ENCODE peak calls at places on chromosomes 3 and 15, in seven cellular contexts. One of them, this sample, is unnamed.

GRCh38 chr3:150049317-150049716 is 78.6 kb upstream of the PFN2 start:
- DNase-seq in anterior cingulate cortex: no peak
- DNase-seq in stimulated activated CD8-positive, alpha-beta memory T cell treated with anti-CD3 and anti-CD28 coated beads, Interleukin-12 subunit alpha, Interleukin-12 subunit beta, amount 100 ng/mL, for 4 hours: no peak
- DNase-seq in fibroblast of lung: peak
- DNase-seq in M059J: peak
- DNase-seq in OCI-M1: no peak
- DNase-seq in right lobe of liver: no peak
- DNase-seq in this sample: no peak

GRCh38 chr3:194540268-194540937 is 53.6 kb upstream of the ATP13A3 start:
- DNase-seq in stimulated activated CD8-positive, alpha-beta memory T cell treated with anti-CD3 and anti-CD28 coated beads, Interleukin-12 subunit alpha, Interleukin-12 subunit beta, amount 100 ng/mL, for 4 hours: no peak
- DNase-seq in right lobe of liver: no peak
- DNase-seq in fibroblast of lung: no peak
- DNase-seq in anterior cingulate cortex: no peak
- DNase-seq in OCI-M1: peak
- DNase-seq in M059J: no peak
- DNase-seq in this sample: no peak

GRCh38 chr3:126745760-126746394 is 41.8 kb downstream of the CHCHD6 start:
- DNase-seq in M059J: no peak
- DNase-seq in stimulated activated CD8-positive, alpha-beta memory T cell treated with anti-CD3 and anti-CD28 coated beads, Interleukin-12 subunit alpha, Interleukin-12 subunit beta, amount 100 ng/mL, for 4 hours: no peak
- DNase-seq in right lobe of liver: no peak
- DNase-seq in anterior cingulate cortex: no peak
- DNase-seq in fibroblast of lung: no peak
- DNase-seq in OCI-M1: peak
- DNase-seq in this sample: no peak

GRCh38 chr15:33068531-33068990 is 126.0 kb downstream of the FMN1 start:
- DNase-seq in stimulated activated CD8-positive, alpha-beta memory T cell treated with anti-CD3 and anti-CD28 coated beads, Interleukin-12 subunit alpha, Interleukin-12 subunit beta, amount 100 ng/mL, for 4 hours: no peak
- DNase-seq in anterior cingulate cortex: no peak
- DNase-seq in M059J: peak
- DNase-seq in right lobe of liver: no peak
- DNase-seq in OCI-M1: no peak
- DNase-seq in fibroblast of lung: peak
- DNase-seq in this sample: no peak

GRCh38 chr15:56918907-56919707 is 663 bp downstream of the TCF12 start:
- DNase-seq in anterior cingulate cortex: no peak
- DNase-seq in fibroblast of lung: peak
- DNase-seq in stimulated activated CD8-positive, alpha-beta memory T cell treated with anti-CD3 and anti-CD28 coated beads, Interleukin-12 subunit alpha, Interleukin-12 subunit beta, amount 100 ng/mL, for 4 hours: peak
- DNase-seq in M059J: peak
- DNase-seq in right lobe of liver: peak
- DNase-seq in OCI-M1: peak
- DNase-seq in this sample: no peak

GRCh38 chr3:17605032-17605431 is 137.4 kb downstream of the TBC1D5 start:
- DNase-seq in fibroblast of lung: peak
- DNase-seq in M059J: peak
- DNase-seq in OCI-M1: no peak
- DNase-seq in stimulated activated CD8-positive, alpha-beta memory T cell treated with anti-CD3 and anti-CD28 coated beads, Interleukin-12 subunit alpha, Interleukin-12 subunit beta, amount 100 ng/mL, for 4 hours: no peak
- DNase-seq in anterior cingulate cortex: no peak
- DNase-seq in right lobe of liver: no peak
- DNase-seq in this sample: peak

GRCh38 chr3:108132727-108133373 is 42.0 kb upstream of the CD47 start:
- DNase-seq in stimulated activated CD8-positive, alpha-beta memory T cell treated with anti-CD3 and anti-CD28 coated beads, Interleukin-12 subunit alpha, Interleukin-12 subunit beta, amount 100 ng/mL, for 4 hours: no peak
- DNase-seq in fibroblast of lung: peak
- DNase-seq in anterior cingulate cortex: no peak
- DNase-seq in M059J: peak
- DNase-seq in right lobe of liver: no peak
- DNase-seq in OCI-M1: peak
- DNase-seq in this sample: no peak

GRCh38 chr3:158802399-158803023 is 657 bp downstream of the MFSD1 start:
- DNase-seq in fibroblast of lung: no peak
- DNase-seq in M059J: no peak
- DNase-seq in OCI-M1: peak
- DNase-seq in stimulated activated CD8-positive, alpha-beta memory T cell treated with anti-CD3 and anti-CD28 coated beads, Interleukin-12 subunit alpha, Interleukin-12 subunit beta, amount 100 ng/mL, for 4 hours: no peak
- DNase-seq in right lobe of liver: no peak
- DNase-seq in anterior cingulate cortex: no peak
- DNase-seq in this sample: no peak

GRCh38 chr3:126110431-126111125 is 26.7 kb upstream of the SLC41A3 start:
- DNase-seq in OCI-M1: no peak
- DNase-seq in stimulated activated CD8-positive, alpha-beta memory T cell treated with anti-CD3 and anti-CD28 coated beads, Interleukin-12 subunit alpha, Interleukin-12 subunit beta, amount 100 ng/mL, for 4 hours: no peak
- DNase-seq in right lobe of liver: no peak
- DNase-seq in fibroblast of lung: no peak
- DNase-seq in M059J: no peak
- DNase-seq in anterior cingulate cortex: no peak
- DNase-seq in this sample: no peak

GRCh38 chr3:49720383-49721164 is 1.1 kb upstream of the AMIGO3 start:
- DNase-seq in M059J: no peak
- DNase-seq in anterior cingulate cortex: no peak
- DNase-seq in right lobe of liver: no peak
- DNase-seq in stimulated activated CD8-positive, alpha-beta memory T cell treated with anti-CD3 and anti-CD28 coated beads, Interleukin-12 subunit alpha, Interleukin-12 subunit beta, amount 100 ng/mL, for 4 hours: no peak
- DNase-seq in fibroblast of lung: no peak
- DNase-seq in OCI-M1: no peak
- DNase-seq in this sample: no peak

GRCh38 chr3:46892285-46893145 is 15.0 kb downstream of the PTH1R start:
- DNase-seq in M059J: peak
- DNase-seq in right lobe of liver: peak
- DNase-seq in OCI-M1: peak
- DNase-seq in fibroblast of lung: peak
- DNase-seq in stimulated activated CD8-positive, alpha-beta memory T cell treated with anti-CD3 and anti-CD28 coated beads, Interleukin-12 subunit alpha, Interleukin-12 subunit beta, amount 100 ng/mL, for 4 hours: no peak
- DNase-seq in anterior cingulate cortex: peak
- DNase-seq in this sample: no peak

GRCh38 chr3:179933872-179934271 is 102.9 kb downstream of the PEX5L start:
- DNase-seq in OCI-M1: no peak
- DNase-seq in anterior cingulate cortex: no peak
- DNase-seq in stimulated activated CD8-positive, alpha-beta memory T cell treated with anti-CD3 and anti-CD28 coated beads, Interleukin-12 subunit alpha, Interleukin-12 subunit beta, amount 100 ng/mL, for 4 hours: no peak
- DNase-seq in fibroblast of lung: no peak
- DNase-seq in right lobe of liver: no peak
- DNase-seq in M059J: no peak
- DNase-seq in this sample: no peak

GRCh38 chr15:46365612-46366011 is 730.8 kb downstream of the SQOR start:
- DNase-seq in M059J: peak
- DNase-seq in OCI-M1: peak
- DNase-seq in fibroblast of lung: peak
- DNase-seq in stimulated activated CD8-positive, alpha-beta memory T cell treated with anti-CD3 and anti-CD28 coated beads, Interleukin-12 subunit alpha, Interleukin-12 subunit beta, amount 100 ng/mL, for 4 hours: no peak
- DNase-seq in right lobe of liver: no peak
- DNase-seq in anterior cingulate cortex: peak
- DNase-seq in this sample: peak

GRCh38 chr3:52441772-52442332 is 3.1 kb downstream of the SEMA3G start:
- DNase-seq in OCI-M1: no peak
- DNase-seq in stimulated activated CD8-positive, alpha-beta memory T cell treated with anti-CD3 and anti-CD28 coated beads, Interleukin-12 subunit alpha, Interleukin-12 subunit beta, amount 100 ng/mL, for 4 hours: no peak
- DNase-seq in M059J: no peak
- DNase-seq in fibroblast of lung: no peak
- DNase-seq in anterior cingulate cortex: no peak
- DNase-seq in right lobe of liver: no peak
- DNase-seq in this sample: no peak

GRCh38 chr3:52310861-52311566 is 5.1 kb upstream of the DNAH1 start:
- DNase-seq in OCI-M1: no peak
- DNase-seq in fibroblast of lung: no peak
- DNase-seq in M059J: no peak
- DNase-seq in anterior cingulate cortex: no peak
- DNase-seq in right lobe of liver: no peak
- DNase-seq in stimulated activated CD8-positive, alpha-beta memory T cell treated with anti-CD3 and anti-CD28 coated beads, Interleukin-12 subunit alpha, Interleukin-12 subunit beta, amount 100 ng/mL, for 4 hours: peak
- DNase-seq in this sample: no peak

GRCh38 chr15:81280696-81281095 is 43.2 kb downstream of the STARD5 start:
- DNase-seq in M059J: no peak
- DNase-seq in anterior cingulate cortex: no peak
- DNase-seq in right lobe of liver: no peak
- DNase-seq in stimulated activated CD8-positive, alpha-beta memory T cell treated with anti-CD3 and anti-CD28 coated beads, Interleukin-12 subunit alpha, Interleukin-12 subunit beta, amount 100 ng/mL, for 4 hours: no peak
- DNase-seq in fibroblast of lung: no peak
- DNase-seq in OCI-M1: no peak
- DNase-seq in this sample: no peak

GRCh38 chr3:143855183-143855582 is 6.9 kb upstream of the SLC9A9 start:
- DNase-seq in right lobe of liver: no peak
- DNase-seq in stimulated activated CD8-positive, alpha-beta memory T cell treated with anti-CD3 and anti-CD28 coated beads, Interleukin-12 subunit alpha, Interleukin-12 subunit beta, amount 100 ng/mL, for 4 hours: no peak
- DNase-seq in OCI-M1: no peak
- DNase-seq in M059J: no peak
- DNase-seq in anterior cingulate cortex: no peak
- DNase-seq in fibroblast of lung: no peak
- DNase-seq in this sample: no peak

GRCh38 chr3:172274906-172275305 is 173.3 kb downstream of the GHSR start:
- DNase-seq in right lobe of liver: no peak
- DNase-seq in OCI-M1: no peak
- DNase-seq in stimulated activated CD8-positive, alpha-beta memory T cell treated with anti-CD3 and anti-CD28 coated beads, Interleukin-12 subunit alpha, Interleukin-12 subunit beta, amount 100 ng/mL, for 4 hours: no peak
- DNase-seq in anterior cingulate cortex: no peak
- DNase-seq in fibroblast of lung: no peak
- DNase-seq in M059J: no peak
- DNase-seq in this sample: no peak

GRCh38 chr3:127750226-127751031 is 71.9 kb downstream of the MGLL start:
- DNase-seq in OCI-M1: no peak
- DNase-seq in M059J: peak
- DNase-seq in stimulated activated CD8-positive, alpha-beta memory T cell treated with anti-CD3 and anti-CD28 coated beads, Interleukin-12 subunit alpha, Interleukin-12 subunit beta, amount 100 ng/mL, for 4 hours: no peak
- DNase-seq in fibroblast of lung: peak
- DNase-seq in anterior cingulate cortex: no peak
- DNase-seq in right lobe of liver: no peak
- DNase-seq in this sample: peak

GRCh38 chr3:197181751-197182150 is 116.7 kb downstream of the DLG1 start:
- DNase-seq in anterior cingulate cortex: no peak
- DNase-seq in M059J: no peak
- DNase-seq in fibroblast of lung: peak
- DNase-seq in OCI-M1: no peak
- DNase-seq in stimulated activated CD8-positive, alpha-beta memory T cell treated with anti-CD3 and anti-CD28 coated beads, Interleukin-12 subunit alpha, Interleukin-12 subunit beta, amount 100 ng/mL, for 4 hours: no peak
- DNase-seq in right lobe of liver: peak
- DNase-seq in this sample: peak